ENCODE peak calls at places on chromosomes 11 and 22, in six cellular contexts. One of them, this sample, is unnamed.

GRCh38 chr22:27163162-27164137 is 506.1 kb downstream of the MIAT start:
- DNase-seq in PC-3: no peak
- DNase-seq in naive thymus-derived CD4-positive, alpha-beta T cell: no peak
- DNase-seq in CD8-positive, alpha-beta T cell: no peak
- DNase-seq in tibial artery: no peak
- DNase-seq in ovary: no peak
- DNase-seq in this sample: no peak

GRCh38 chr11:125429174-125429707 is 66.8 kb downstream of the FEZ1 start:
- DNase-seq in PC-3: peak
- DNase-seq in naive thymus-derived CD4-positive, alpha-beta T cell: peak
- DNase-seq in CD8-positive, alpha-beta T cell: peak
- DNase-seq in tibial artery: no peak
- DNase-seq in ovary: peak
- DNase-seq in this sample: no peak

GRCh38 chr11:93494341-93494740 is 48.9 kb downstream of the SMCO4 start:
- DNase-seq in PC-3: no peak
- DNase-seq in naive thymus-derived CD4-positive, alpha-beta T cell: no peak
- DNase-seq in CD8-positive, alpha-beta T cell: no peak
- DNase-seq in tibial artery: no peak
- DNase-seq in ovary: no peak
- DNase-seq in this sample: no peak

GRCh38 chr22:37267661-37268413 is 14.5 kb upstream of the CYTH4 start:
- DNase-seq in PC-3: no peak
- DNase-seq in naive thymus-derived CD4-positive, alpha-beta T cell: no peak
- DNase-seq in CD8-positive, alpha-beta T cell: no peak
- DNase-seq in tibial artery: no peak
- DNase-seq in ovary: no peak
- DNase-seq in this sample: no peak

GRCh38 chr11:93478841-93479240 is 64.3 kb downstream of the SMCO4 start:
- DNase-seq in PC-3: no peak
- DNase-seq in naive thymus-derived CD4-positive, alpha-beta T cell: no peak
- DNase-seq in CD8-positive, alpha-beta T cell: no peak
- DNase-seq in tibial artery: no peak
- DNase-seq in ovary: no peak
- DNase-seq in this sample: no peak

GRCh38 chr22:39396797-39397195 is 2.8 kb upstream of the TAB1 start:
- DNase-seq in PC-3: no peak
- DNase-seq in naive thymus-derived CD4-positive, alpha-beta T cell: no peak
- DNase-seq in CD8-positive, alpha-beta T cell: no peak
- DNase-seq in tibial artery: no peak
- DNase-seq in ovary: no peak
- DNase-seq in this sample: no peak

GRCh38 chr22:45968751-45969413 is 8.1 kb downstream of the WNT7B start:
- DNase-seq in PC-3: peak
- DNase-seq in naive thymus-derived CD4-positive, alpha-beta T cell: no peak
- DNase-seq in CD8-positive, alpha-beta T cell: no peak
- DNase-seq in tibial artery: no peak
- DNase-seq in ovary: no peak
- DNase-seq in this sample: peak

GRCh38 chr22:46500201-46500600 is 37.2 kb downstream of the CELSR1 start:
- DNase-seq in PC-3: no peak
- DNase-seq in naive thymus-derived CD4-positive, alpha-beta T cell: no peak
- DNase-seq in CD8-positive, alpha-beta T cell: no peak
- DNase-seq in tibial artery: no peak
- DNase-seq in ovary: no peak
- DNase-seq in this sample: no peak

GRCh38 chr11:64859542-64860414 is 15.3 kb upstream of the CDC42BPG start:
- DNase-seq in PC-3: no peak
- DNase-seq in naive thymus-derived CD4-positive, alpha-beta T cell: peak
- DNase-seq in CD8-positive, alpha-beta T cell: peak
- DNase-seq in tibial artery: no peak
- DNase-seq in ovary: no peak
- DNase-seq in this sample: no peak

GRCh38 chr22:25745341-25746011 is 3.5 kb downstream of the MYO18B start:
- DNase-seq in PC-3: no peak
- DNase-seq in naive thymus-derived CD4-positive, alpha-beta T cell: no peak
- DNase-seq in CD8-positive, alpha-beta T cell: no peak
- DNase-seq in tibial artery: no peak
- DNase-seq in ovary: no peak
- DNase-seq in this sample: no peak

GRCh38 chr11:17828311-17828751 is 93.8 kb downstream of the KCNC1 start:
- DNase-seq in PC-3: no peak
- DNase-seq in naive thymus-derived CD4-positive, alpha-beta T cell: no peak
- DNase-seq in CD8-positive, alpha-beta T cell: no peak
- DNase-seq in tibial artery: no peak
- DNase-seq in ovary: peak
- DNase-seq in this sample: no peak

GRCh38 chr22:29702931-29703594 is 16.7 kb upstream of the CABP7 start:
- DNase-seq in PC-3: no peak
- DNase-seq in naive thymus-derived CD4-positive, alpha-beta T cell: no peak
- DNase-seq in CD8-positive, alpha-beta T cell: no peak
- DNase-seq in tibial artery: no peak
- DNase-seq in ovary: no peak
- DNase-seq in this sample: no peak

GRCh38 chr22:25395468-25395867 is 169.0 kb upstream of the GRK3 start:
- DNase-seq in PC-3: no peak
- DNase-seq in naive thymus-derived CD4-positive, alpha-beta T cell: no peak
- DNase-seq in CD8-positive, alpha-beta T cell: no peak
- DNase-seq in tibial artery: no peak
- DNase-seq in ovary: no peak
- DNase-seq in this sample: no peak

GRCh38 chr11:110355011-110355744 is 58.8 kb upstream of the RDX start:
- DNase-seq in PC-3: no peak
- DNase-seq in naive thymus-derived CD4-positive, alpha-beta T cell: no peak
- DNase-seq in CD8-positive, alpha-beta T cell: no peak
- DNase-seq in tibial artery: no peak
- DNase-seq in ovary: peak
- DNase-seq in this sample: no peak

GRCh38 chr11:73380897-73381410 is 4.8 kb downstream of the RELT start:
- DNase-seq in PC-3: no peak
- DNase-seq in naive thymus-derived CD4-positive, alpha-beta T cell: no peak
- DNase-seq in CD8-positive, alpha-beta T cell: no peak
- DNase-seq in tibial artery: no peak
- DNase-seq in ovary: no peak
- DNase-seq in this sample: no peak

GRCh38 chr11:73383249-73384126 is 7.3 kb downstream of the RELT start:
- DNase-seq in PC-3: no peak
- DNase-seq in naive thymus-derived CD4-positive, alpha-beta T cell: no peak
- DNase-seq in CD8-positive, alpha-beta T cell: no peak
- DNase-seq in tibial artery: no peak
- DNase-seq in ovary: no peak
- DNase-seq in this sample: no peak

GRCh38 chr11:73381589-73381988 is 5.4 kb downstream of the RELT start:
- DNase-seq in PC-3: no peak
- DNase-seq in naive thymus-derived CD4-positive, alpha-beta T cell: no peak
- DNase-seq in CD8-positive, alpha-beta T cell: no peak
- DNase-seq in tibial artery: no peak
- DNase-seq in ovary: no peak
- DNase-seq in this sample: no peak

GRCh38 chr11:73382747-73383146 is 6.5 kb downstream of the RELT start:
- DNase-seq in PC-3: no peak
- DNase-seq in naive thymus-derived CD4-positive, alpha-beta T cell: no peak
- DNase-seq in CD8-positive, alpha-beta T cell: no peak
- DNase-seq in tibial artery: no peak
- DNase-seq in ovary: no peak
- DNase-seq in this sample: no peak

GRCh38 chr11:73382183-73382582 is 6.0 kb downstream of the RELT start:
- DNase-seq in PC-3: no peak
- DNase-seq in naive thymus-derived CD4-positive, alpha-beta T cell: no peak
- DNase-seq in CD8-positive, alpha-beta T cell: no peak
- DNase-seq in tibial artery: no peak
- DNase-seq in ovary: no peak
- DNase-seq in this sample: no peak
- H3K27ac ChIP-seq in PC-3: no peak
- H3K27ac ChIP-seq in naive thymus-derived CD4-positive, alpha-beta T cell: no peak
- H3K27ac ChIP-seq in CD8-positive, alpha-beta T cell: no peak
- H3K27ac ChIP-seq in tibial artery: no peak
- H3K27ac ChIP-seq in ovary: no peak
- H3K27ac ChIP-seq in this sample: no peak

GRCh38 chr11:69013009-69013951 is at the start of gene MRGPRF:
- DNase-seq in PC-3: peak
- DNase-seq in naive thymus-derived CD4-positive, alpha-beta T cell: no peak
- DNase-seq in CD8-positive, alpha-beta T cell: no peak
- DNase-seq in tibial artery: peak
- DNase-seq in ovary: peak
- DNase-seq in this sample: no peak

GRCh38 chr11:69011624-69012091 is 1.4 kb downstream of the MRGPRF start:
- DNase-seq in PC-3: no peak
- DNase-seq in naive thymus-derived CD4-positive, alpha-beta T cell: no peak
- DNase-seq in CD8-positive, alpha-beta T cell: no peak
- DNase-seq in tibial artery: no peak
- DNase-seq in ovary: no peak
- DNase-seq in this sample: no peak

GRCh38 chr11:69012092-69013008 is 696 bp downstream of the MRGPRF start:
- DNase-seq in PC-3: no peak
- DNase-seq in naive thymus-derived CD4-positive, alpha-beta T cell: no peak
- DNase-seq in CD8-positive, alpha-beta T cell: no peak
- DNase-seq in tibial artery: no peak
- DNase-seq in ovary: peak
- DNase-seq in this sample: no peak

GRCh38 chr11:69014936-69015549 is 2.0 kb upstream of the MRGPRF start:
- DNase-seq in PC-3: no peak
- DNase-seq in naive thymus-derived CD4-positive, alpha-beta T cell: no peak
- DNase-seq in CD8-positive, alpha-beta T cell: no peak
- DNase-seq in tibial artery: no peak
- DNase-seq in ovary: peak
- DNase-seq in this sample: no peak

DNA sequence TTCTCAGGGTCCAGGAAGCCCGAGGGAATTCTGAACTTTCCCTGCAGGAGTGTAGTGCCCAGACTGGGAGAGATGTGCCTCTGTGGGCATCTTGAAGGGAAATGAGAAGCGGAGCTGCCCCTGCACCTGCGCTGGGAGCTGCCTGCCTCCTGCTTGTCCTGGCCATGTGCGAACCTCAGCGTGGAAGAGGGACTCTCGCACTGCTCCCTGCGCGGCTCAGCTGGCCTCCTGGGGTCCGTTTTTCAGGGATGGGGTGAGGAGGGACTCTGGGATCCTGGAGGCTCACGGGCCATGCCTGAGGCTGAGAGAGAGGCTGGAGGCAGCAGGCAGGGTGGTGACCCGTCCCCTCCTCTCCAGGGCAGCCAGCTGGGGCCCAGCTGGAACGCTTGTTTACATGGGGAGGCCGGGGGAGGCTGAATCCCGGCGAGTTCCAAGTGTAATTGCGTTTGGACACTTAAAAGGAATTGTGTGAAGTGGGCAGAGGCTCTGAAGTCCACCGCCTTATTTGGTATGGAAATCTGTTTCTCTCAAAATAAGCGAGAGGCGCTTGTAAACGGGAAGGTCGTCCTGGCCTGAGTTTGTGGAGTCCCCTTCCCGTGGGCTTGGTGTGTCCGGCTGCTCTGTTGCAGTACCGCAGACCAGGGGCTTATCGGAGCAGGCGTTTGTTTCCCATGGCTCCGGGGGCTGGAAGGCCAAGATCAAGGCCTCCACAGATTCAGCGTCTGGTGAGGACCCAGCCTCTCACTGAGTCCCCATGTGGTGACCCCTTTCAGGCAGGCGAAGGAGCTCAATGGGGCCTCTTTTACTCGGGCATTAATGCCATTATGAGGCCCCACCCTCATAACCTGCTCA is 1.3 kb upstream of the MRGPRF start:
- DNase-seq in PC-3: no peak
- DNase-seq in naive thymus-derived CD4-positive, alpha-beta T cell: no peak
- DNase-seq in CD8-positive, alpha-beta T cell: no peak
- DNase-seq in tibial artery: peak
- DNase-seq in ovary: peak
- DNase-seq in this sample: no peak
- H3K27ac ChIP-seq in PC-3: no peak
- H3K27ac ChIP-seq in naive thymus-derived CD4-positive, alpha-beta T cell: no peak
- H3K27ac ChIP-seq in CD8-positive, alpha-beta T cell: no peak
- H3K27ac ChIP-seq in tibial artery: peak
- H3K27ac ChIP-seq in ovary: peak
- H3K27ac ChIP-seq in this sample: no peak

GRCh38 chr11:47161890-47162289 is 14.8 kb downstream of the ARFGAP2 start:
- DNase-seq in PC-3: no peak
- DNase-seq in naive thymus-derived CD4-positive, alpha-beta T cell: no peak
- DNase-seq in CD8-positive, alpha-beta T cell: no peak
- DNase-seq in tibial artery: no peak
- DNase-seq in ovary: peak
- DNase-seq in this sample: no peak

GRCh38 chr11:47160753-47161133 is 15.9 kb downstream of the ARFGAP2 start:
- DNase-seq in PC-3: no peak
- DNase-seq in naive thymus-derived CD4-positive, alpha-beta T cell: no peak
- DNase-seq in CD8-positive, alpha-beta T cell: no peak
- DNase-seq in tibial artery: no peak
- DNase-seq in ovary: no peak
- DNase-seq in this sample: no peak

GRCh38 chr11:47163198-47163597 is 13.5 kb downstream of the ARFGAP2 start:
- DNase-seq in PC-3: no peak
- DNase-seq in naive thymus-derived CD4-positive, alpha-beta T cell: no peak
- DNase-seq in CD8-positive, alpha-beta T cell: no peak
- DNase-seq in tibial artery: no peak
- DNase-seq in ovary: no peak
- DNase-seq in this sample: no peak

GRCh38 chr11:47162426-47162825 is 14.3 kb downstream of the ARFGAP2 start:
- DNase-seq in PC-3: no peak
- DNase-seq in naive thymus-derived CD4-positive, alpha-beta T cell: no peak
- DNase-seq in CD8-positive, alpha-beta T cell: no peak
- DNase-seq in tibial artery: no peak
- DNase-seq in ovary: no peak
- DNase-seq in this sample: no peak

GRCh38 chr11:47161134-47161854 is 15.4 kb downstream of the ARFGAP2 start:
- DNase-seq in PC-3: peak
- DNase-seq in naive thymus-derived CD4-positive, alpha-beta T cell: peak
- DNase-seq in CD8-positive, alpha-beta T cell: peak
- DNase-seq in tibial artery: no peak
- DNase-seq in ovary: peak
- DNase-seq in this sample: no peak
- H3K27ac ChIP-seq in PC-3: no peak
- H3K27ac ChIP-seq in naive thymus-derived CD4-positive, alpha-beta T cell: no peak
- H3K27ac ChIP-seq in CD8-positive, alpha-beta T cell: no peak
- H3K27ac ChIP-seq in tibial artery: no peak
- H3K27ac ChIP-seq in ovary: peak
- H3K27ac ChIP-seq in this sample: no peak

DNA sequence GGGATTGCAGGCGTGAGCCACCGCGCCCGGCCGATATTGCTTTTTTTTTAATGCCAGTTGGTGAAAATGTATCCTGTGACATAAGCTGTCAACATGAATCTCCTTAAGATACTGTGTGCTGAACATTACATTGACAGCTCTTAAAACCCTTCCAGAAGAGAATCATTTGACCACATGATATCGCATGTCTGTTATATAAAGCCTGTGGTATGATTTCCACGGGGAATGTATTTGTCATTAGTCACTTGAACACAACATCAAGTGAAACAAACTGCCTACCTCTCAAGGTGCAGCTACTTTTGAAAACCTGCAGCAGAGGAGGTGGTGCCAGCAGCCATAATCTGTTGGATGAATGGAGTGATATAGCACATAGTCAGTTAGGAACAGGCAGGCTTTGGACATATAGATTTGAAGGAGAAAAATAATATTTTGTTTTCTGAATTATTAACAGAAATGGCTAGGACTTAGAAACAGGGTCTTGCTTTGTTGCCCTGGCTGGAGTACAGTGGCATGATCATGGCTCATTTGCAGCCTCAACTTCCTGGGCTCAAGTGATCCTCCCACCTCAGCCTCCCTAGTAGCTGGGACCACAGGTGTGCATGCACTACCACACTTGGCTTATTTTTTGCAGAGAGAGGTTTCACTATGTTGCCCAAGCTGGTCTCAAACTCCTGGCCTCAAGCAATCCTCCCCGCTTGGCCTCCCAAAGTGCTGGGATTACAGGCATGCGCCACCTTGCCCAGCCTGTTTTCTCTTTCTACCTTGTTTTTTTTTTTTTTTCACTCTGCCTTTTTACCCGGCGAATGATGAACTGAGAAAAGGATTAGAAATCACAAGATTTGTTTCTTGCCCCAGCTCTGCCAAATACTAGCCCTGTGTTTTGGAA is 67.3 kb downstream of the BCL2L13 start:
- DNase-seq in PC-3: peak
- DNase-seq in naive thymus-derived CD4-positive, alpha-beta T cell: no peak
- DNase-seq in CD8-positive, alpha-beta T cell: no peak
- DNase-seq in tibial artery: no peak
- DNase-seq in ovary: no peak
- DNase-seq in this sample: peak
- H3K27ac ChIP-seq in PC-3: peak
- H3K27ac ChIP-seq in naive thymus-derived CD4-positive, alpha-beta T cell: peak
- H3K27ac ChIP-seq in CD8-positive, alpha-beta T cell: no peak
- H3K27ac ChIP-seq in tibial artery: peak
- H3K27ac ChIP-seq in ovary: peak
- H3K27ac ChIP-seq in this sample: peak